ENCODE peak calls at places on chromosome 10, in four cellular contexts. H is stomach, B is spleen, N is cardiac muscle cell. P is an unnamed sample.

GRCh38 chr10:99123851-99124250 is 111.8 kb downstream of the HPSE2 start:
- DNase-seq in N (no peak), B (no peak), H (no peak), P (no peak)

GRCh38 chr10:96352587-96352986 is 6.2 kb downstream of the OPALIN start:
- DNase-seq in H (no peak), B (no peak), N (no peak), P (no peak)

GRCh38 chr10:90289037-90289436 is 568.8 kb downstream of the HTR7 start:
- DNase-seq in B (no peak), N (no peak), H (no peak), P (no peak)

GRCh38 chr10:124035928-124036558 is 57.4 kb downstream of the CHST15 start:
- DNase-seq in B (peak), N (no peak), H (peak), P (peak)

GRCh38 chr10:13890617-13891541 is 304.1 kb downstream of the PRPF18 start:
- DNase-seq in N (peak), H (no peak), B (no peak), P (no peak)

GRCh38 chr10:44004913-44005787 is 356.5 kb upstream of the ZNF32 start:
- DNase-seq in B (no peak), N (no peak), H (no peak), P (no peak)

GRCh38 chr10:11874568-11875182 is 51.5 kb downstream of the PROSER2 start:
- DNase-seq in N (peak), H (peak), B (peak), P (peak)

GRCh38 chr10:69329721-69330178 is 51.5 kb downstream of the HK1 start:
- DNase-seq in N (no peak), H (no peak), B (no peak), P (no peak)

GRCh38 chr10:94546058-94546595 is 539 bp downstream of the HELLS start:
- DNase-seq in H (no peak), N (peak), B (no peak), P (no peak)

GRCh38 chr10:11673346-11674330 is 62.2 kb upstream of the USP6NL start:
- DNase-seq in N (no peak), H (no peak), B (peak), P (no peak)

GRCh38 chr10:73889014-73889413 is 14.7 kb upstream of the CAMK2G start:
- DNase-seq in H (peak), B (no peak), N (no peak), P (peak)

GRCh38 chr10:9018161-9018843 is 963.8 kb downstream of the GATA3 start:
- DNase-seq in B (no peak), H (no peak), N (no peak), P (no peak)

GRCh38 chr10:19333631-19334030 is 285.0 kb downstream of the MALRD1 start:
- DNase-seq in H (no peak), N (no peak), B (no peak), P (no peak)

GRCh38 chr10:71345720-71346119 is 26.7 kb downstream of the SLC29A3 start:
- DNase-seq in H (no peak), B (no peak), N (no peak), P (no peak)

GRCh38 chr10:121002586-121003205 is 151.5 kb downstream of the WDR11 start:
- DNase-seq in N (no peak), H (peak), B (no peak), P (no peak)

GRCh38 chr10:8396675-8397074 is 342.2 kb downstream of the GATA3 start:
- DNase-seq in H (no peak), B (no peak), N (no peak), P (no peak)

GRCh38 chr10:66925896-66926719 is at the start of gene LRRTM3:
- DNase-seq in B (no peak), N (peak), H (peak), P (peak)

GRCh38 chr10:15084502-15084922 is 4.1 kb downstream of the ACBD7 start:
- DNase-seq in B (no peak), N (peak), H (peak), P (peak)

GRCh38 chr10:97217299-97217698 is 31.5 kb upstream of the SLIT1 start:
- DNase-seq in N (no peak), H (no peak), B (no peak), P (no peak)

GRCh38 chr10:5317547-5318107 is 47.1 kb upstream of the UCN3 start:
- DNase-seq in H (no peak), B (no peak), N (no peak), P (no peak)

GRCh38 chr10:122060250-122060649 is 71.3 kb downstream of the TACC2 start:
- DNase-seq in H (no peak), N (no peak), B (no peak), P (no peak)
- H3K27ac ChIP-seq in H (peak), N (no peak), B (no peak), P (no peak)

GRCh38 chr10:45372251-45372951 is 1.6 kb upstream of the ALOX5 start:
- DNase-seq in N (no peak), B (no peak), H (no peak), P (no peak)

GRCh38 chr10:45374451-45375052 is 536 bp downstream of the ALOX5 start:
- DNase-seq in B (peak), N (no peak), H (no peak), P (no peak)

GRCh38 chr10:45373003-45373782 is 823 bp upstream of the ALOX5 start:
- DNase-seq in H (no peak), B (peak), N (peak), P (peak)

GRCh38 chr10:45375101-45375500 is 1.1 kb downstream of the ALOX5 start:
- DNase-seq in B (peak), H (no peak), N (no peak), P (no peak)

DNA sequence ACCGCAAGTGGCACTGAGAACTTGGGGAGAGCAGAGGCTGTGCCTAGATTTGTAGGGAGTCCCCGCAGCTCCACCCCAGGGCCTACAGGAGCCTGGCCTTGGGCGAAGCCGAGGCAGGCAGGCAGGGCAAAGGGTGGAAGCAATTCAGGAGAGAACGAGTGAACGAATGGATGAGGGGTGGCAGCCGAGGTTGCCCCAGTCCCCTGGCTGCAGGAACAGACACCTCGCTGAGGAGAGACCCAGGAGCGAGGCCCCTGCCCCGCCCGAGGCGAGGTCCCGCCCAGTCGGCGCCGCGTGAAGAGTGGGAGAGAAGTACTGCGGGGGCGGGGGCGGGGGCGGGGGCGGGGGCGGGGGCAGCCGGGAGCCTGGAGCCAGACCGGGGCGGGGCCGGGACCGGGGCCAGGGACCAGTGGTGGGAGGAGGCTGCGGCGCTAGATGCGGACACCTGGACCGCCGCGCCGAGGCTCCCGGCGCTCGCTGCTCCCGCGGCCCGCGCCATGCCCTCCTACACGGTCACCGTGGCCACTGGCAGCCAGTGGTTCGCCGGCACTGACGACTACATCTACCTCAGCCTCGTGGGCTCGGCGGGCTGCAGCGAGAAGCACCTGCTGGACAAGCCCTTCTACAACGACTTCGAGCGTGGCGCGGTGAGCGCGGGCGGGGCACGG is at the start of gene ALOX5:
- DNase-seq in N (peak), H (peak), B (peak), P (peak)
- H3K27ac ChIP-seq in N (no peak), H (no peak), B (peak), P (no peak)

DNA sequence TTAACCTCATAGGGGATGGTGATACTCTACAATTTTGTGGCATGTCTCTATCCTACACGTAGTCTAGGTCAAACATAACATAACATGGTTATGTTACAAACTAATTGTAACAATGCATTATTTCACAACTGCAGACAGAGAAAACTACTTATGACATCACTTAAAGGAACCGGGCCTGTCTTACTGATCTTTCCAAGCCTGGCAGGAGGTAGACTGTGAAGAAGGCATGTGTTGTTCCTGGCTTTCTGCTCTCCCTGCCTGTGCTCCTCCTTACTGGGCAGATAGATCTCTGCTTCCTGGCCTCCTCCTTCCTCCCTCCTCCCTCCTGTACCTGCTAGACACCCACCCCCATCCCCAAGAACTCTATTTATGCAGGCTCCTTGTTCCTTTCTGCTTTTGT is 5.4 kb downstream of the CACNB2 start:
- DNase-seq in B (no peak), N (no peak), H (no peak), P (no peak)
- H3K27ac ChIP-seq in B (no peak), N (peak), H (no peak), P (no peak)

DNA sequence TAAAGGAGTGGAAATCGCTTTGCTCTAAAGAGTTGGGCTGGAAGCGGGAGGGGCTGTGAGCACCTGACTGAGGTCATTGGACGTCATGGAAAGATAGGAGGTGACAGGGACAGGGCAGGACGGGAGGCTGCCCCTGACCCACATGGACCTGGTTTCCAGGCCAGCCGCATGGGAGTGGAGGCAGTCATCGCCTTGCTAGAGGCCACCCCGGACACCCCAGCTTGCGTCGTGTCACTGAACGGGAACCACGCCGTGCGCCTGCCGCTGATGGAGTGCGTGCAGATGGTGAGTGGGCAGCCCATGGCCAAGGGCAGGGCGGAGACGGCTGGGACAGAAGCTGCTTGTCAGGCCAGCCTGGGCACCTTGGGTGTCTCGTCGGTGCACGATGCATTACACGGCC is 41.8 kb downstream of the PFKP start:
- DNase-seq in H (no peak), B (no peak), N (no peak), P (no peak)
- H3K27ac ChIP-seq in H (no peak), B (no peak), N (peak), P (no peak)

GRCh38 chr10:24467605-24468004 is 256.1 kb downstream of the ARHGAP21 start:
- DNase-seq in H (no peak), B (no peak), N (no peak), P (no peak)

GRCh38 chr10:24467094-24467493 is 256.6 kb downstream of the ARHGAP21 start:
- DNase-seq in N (no peak), H (no peak), B (no peak), P (no peak)

GRCh38 chr10:24466616-24466949 is 257.1 kb downstream of the ARHGAP21 start:
- DNase-seq in H (no peak), N (no peak), B (no peak), P (no peak)

GRCh38 chr10:24465124-24465874 is 256.4 kb downstream of the KIAA1217 start:
- DNase-seq in B (no peak), H (peak), N (peak), P (no peak)

DNA sequence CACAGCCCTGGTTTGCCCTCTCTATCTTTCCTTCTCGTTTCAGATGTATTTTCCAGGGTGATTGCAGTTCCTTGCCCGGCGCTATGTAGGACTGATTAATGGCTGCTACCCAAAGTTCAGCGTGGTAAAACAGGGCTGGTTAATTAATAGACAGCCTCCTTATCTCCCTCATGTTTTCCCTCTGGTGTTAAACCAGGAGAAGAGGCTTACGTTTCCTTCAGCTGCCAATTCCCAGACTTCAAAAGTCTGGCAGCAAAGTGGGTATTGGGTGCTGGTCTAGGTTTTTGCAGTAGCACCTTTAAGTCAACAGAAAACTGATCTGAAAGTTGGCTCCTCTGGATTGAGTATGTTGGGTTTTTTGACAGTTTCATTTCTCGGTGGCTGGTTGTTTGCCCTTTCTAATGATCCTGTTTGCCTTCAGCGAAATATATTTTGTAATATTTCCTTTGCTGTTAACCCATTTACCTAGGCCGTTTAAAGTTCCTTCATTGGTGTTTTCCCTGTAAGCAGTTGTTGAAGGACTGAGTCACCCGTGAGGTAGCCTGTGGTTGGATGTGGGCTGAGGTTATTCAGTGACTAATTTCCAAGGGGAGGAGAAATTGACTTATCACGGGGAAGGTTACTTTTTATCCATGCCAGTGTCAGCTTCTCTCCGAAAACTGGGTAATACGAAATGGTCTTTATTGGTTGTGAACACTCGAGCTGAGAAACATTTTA is 257.1 kb downstream of the KIAA1217 start:
- DNase-seq in N (no peak), H (peak), B (no peak), P (no peak)
- H3K27ac ChIP-seq in N (no peak), H (peak), B (no peak), P (no peak)